ENCODE peak calls at places on chromosomes 13 and 19, in eight cellular contexts. W, O, Y, E, X, D, F and S are unnamed samples.

GRCh38 chr19:53849237-53849676 is 18.4 kb upstream of the MYADM start:
- DNase-seq in O (no peak), X (peak), E (no peak), F (no peak), D (no peak), W (no peak), Y (no peak), S (no peak)

GRCh38 chr13:27622881-27623280 is 1.2 kb downstream of the POLR1D start:
- DNase-seq in W (no peak), D (no peak), E (no peak), X (peak), Y (no peak), F (no peak), O (no peak), S (no peak)

GRCh38 chr13:41402695-41403511 is 54.4 kb upstream of the RGCC start:
- DNase-seq in X (no peak), W (no peak), D (no peak), O (no peak), F (no peak), Y (no peak), E (no peak), S (peak)

GRCh38 chr19:8593931-8594330 is 16.6 kb downstream of the ADAMTS10 start:
- DNase-seq in F (no peak), E (no peak), W (no peak), X (peak), D (no peak), O (no peak), Y (no peak), S (no peak)

GRCh38 chr13:20125129-20125782 is 35.6 kb downstream of the GJA3 start:
- DNase-seq in F (no peak), Y (no peak), E (no peak), O (no peak), W (no peak), X (no peak), D (no peak), S (peak)

GRCh38 chr19:40576585-40577451 is at the start of gene SHKBP1:
- DNase-seq in W (peak), Y (peak), E (peak), D (peak), F (peak), X (peak), O (peak), S (peak)

GRCh38 chr13:80226645-80227044 is 114.3 kb downstream of the SPRY2 start:
- DNase-seq in O (no peak), Y (no peak), E (no peak), W (no peak), F (no peak), D (no peak), X (no peak), S (no peak)

GRCh38 chr13:25352230-25352629 is 19.5 kb upstream of the ATP8A2 start:
- DNase-seq in Y (no peak), D (no peak), W (no peak), X (no peak), F (no peak), E (no peak), O (no peak), S (no peak)

GRCh38 chr19:13849991-13850909 is 26.7 kb upstream of the NANOS3 start:
- DNase-seq in O (peak), D (peak), Y (peak), F (peak), W (peak), X (peak), E (peak), S (peak)

GRCh38 chr19:50994129-50994528 is 7.3 kb downstream of the KLK8 start:
- DNase-seq in Y (no peak), X (peak), F (no peak), O (no peak), D (no peak), E (no peak), W (peak), S (no peak)